ENCODE peak calls at places on chromosomes 6 and 20, in nine cellular contexts. P is spleen; C is esophagus muscularis mucosa; E is GM20000; Z is tibial artery; S is IMR-90; L is HCT116; G is CD8-positive, alpha-beta T cell; A is body of pancreas. N is an unnamed sample.

GRCh38 chr6:168162366-168162765 is 83.4 kb upstream of the FRMD1 start:
- DNase-seq in P (no peak), C (no peak), E (no peak), Z (no peak), S (no peak), L (no peak), G (no peak), A (no peak), N (no peak)

GRCh38 chr6:152648090-152648489 is 10.9 kb upstream of the SYNE1 start:
- DNase-seq in P (no peak), C (no peak), E (no peak), Z (no peak), S (peak), L (no peak), G (no peak), A (no peak), N (no peak)

GRCh38 chr6:37483917-37484785 is 15.5 kb downstream of the CCDC167 start:
- DNase-seq in P (peak), C (no peak), E (peak), Z (no peak), S (peak), L (no peak), G (peak), A (peak), N (peak)

GRCh38 chr6:26152226-26153101 is 65.2 kb downstream of the HFE start:
- DNase-seq in P (no peak), C (no peak), E (no peak), Z (no peak), S (no peak), L (no peak), G (no peak), A (no peak), N (no peak)

GRCh38 chr6:37019065-37019450 is 13.6 kb downstream of the FGD2 start:
- DNase-seq in P (no peak), C (no peak), E (no peak), Z (no peak), S (no peak), L (no peak), G (no peak), A (peak), N (no peak)

GRCh38 chr6:128139519-128139918 is 238.7 kb upstream of the THEMIS start:
- DNase-seq in P (no peak), C (no peak), E (no peak), Z (no peak), S (peak), L (no peak), G (no peak), A (no peak), N (no peak)

GRCh38 chr6:42889815-42890214 is 10.4 kb downstream of the RPL7L1 start:
- DNase-seq in P (no peak), C (no peak), E (no peak), Z (no peak), S (no peak), L (no peak), G (no peak), A (no peak), N (no peak)

GRCh38 chr6:70194421-70194820 is 108.5 kb downstream of the COL9A1 start:
- DNase-seq in P (no peak), C (no peak), E (no peak), Z (no peak), S (no peak), L (no peak), G (no peak), A (no peak), N (no peak)

GRCh38 chr6:169635345-169635744 is 66.5 kb downstream of the WDR27 start:
- DNase-seq in P (no peak), C (peak), E (no peak), Z (no peak), S (no peak), L (no peak), G (no peak), A (no peak), N (no peak)

GRCh38 chr6:124688369-124688768 is 273.9 kb upstream of the RNF217 start:
- DNase-seq in P (no peak), C (no peak), E (no peak), Z (no peak), S (peak), L (no peak), G (no peak), A (no peak), N (no peak)

GRCh38 chr6:170137911-170138910 is 152.7 kb downstream of the DLL1 start:
- DNase-seq in P (peak), C (no peak), E (peak), Z (peak), S (no peak), L (no peak), G (peak), A (peak), N (no peak)

GRCh38 chr6:138614151-138614550 is 114.9 kb upstream of the NHSL1 start:
- DNase-seq in P (no peak), C (no peak), E (no peak), Z (no peak), S (peak), L (no peak), G (no peak), A (no peak), N (no peak)

GRCh38 chr6:168418631-168419250 is 22.2 kb upstream of the SMOC2 start:
- DNase-seq in P (no peak), C (no peak), E (no peak), Z (no peak), S (no peak), L (no peak), G (no peak), A (no peak), N (no peak)

GRCh38 chr6:138440296-138440695 is 36.3 kb downstream of the HEBP2 start:
- DNase-seq in P (no peak), C (no peak), E (no peak), Z (no peak), S (no peak), L (no peak), G (no peak), A (no peak), N (no peak)

GRCh38 chr20:49612127-49612738 is 44.3 kb upstream of the PTGIS start:
- DNase-seq in P (no peak), C (no peak), E (no peak), Z (no peak), S (no peak), L (no peak), G (no peak), A (peak), N (no peak)

GRCh38 chr20:52231230-52231746 is 39.7 kb upstream of the ZFP64 start:
- DNase-seq in P (no peak), C (no peak), E (no peak), Z (no peak), S (no peak), L (no peak), G (no peak), A (no peak), N (no peak)

GRCh38 chr6:35085359-35086281 is 55.5 kb downstream of the TCP11 start:
- DNase-seq in P (peak), C (no peak), E (peak), Z (no peak), S (no peak), L (no peak), G (no peak), A (no peak), N (peak)

GRCh38 chr6:71248306-71248705 is 40.3 kb upstream of the OGFRL1 start:
- DNase-seq in P (no peak), C (no peak), E (no peak), Z (no peak), S (peak), L (no peak), G (no peak), A (no peak), N (no peak)

GRCh38 chr6:14817068-14817467 is 428.8 kb upstream of the JARID2 start:
- DNase-seq in P (no peak), C (no peak), E (no peak), Z (no peak), S (no peak), L (no peak), G (no peak), A (no peak), N (no peak)

GRCh38 chr6:46590765-46591164 is 61.9 kb downstream of the CYP39A1 start:
- DNase-seq in P (no peak), C (no peak), E (no peak), Z (no peak), S (no peak), L (no peak), G (no peak), A (no peak), N (no peak)

GRCh38 chr6:160297310-160297709 is 38.7 kb upstream of the SLC22A2 start:
- DNase-seq in P (no peak), C (no peak), E (no peak), Z (no peak), S (no peak), L (no peak), G (no peak), A (no peak), N (no peak)

GRCh38 chr6:44667668-44668390 is 280.3 kb downstream of the CDC5L start:
- DNase-seq in P (no peak), C (no peak), E (no peak), Z (no peak), S (no peak), L (peak), G (peak), A (peak), N (peak)

GRCh38 chr6:72580281-72580940 is 41.5 kb upstream of the KCNQ5 start:
- DNase-seq in P (no peak), C (no peak), E (peak), Z (peak), S (peak), L (peak), G (no peak), A (peak), N (no peak)

GRCh38 chr6:66926060-66926459 is 1219.0 kb upstream of the EYS start:
- DNase-seq in P (no peak), C (no peak), E (no peak), Z (no peak), S (no peak), L (peak), G (no peak), A (no peak), N (no peak)

GRCh38 chr20:3687655-3688054 is 5.8 kb upstream of the ADAM33 start:
- DNase-seq in P (no peak), C (no peak), E (no peak), Z (no peak), S (peak), L (peak), G (no peak), A (no peak), N (no peak)

GRCh38 chr6:157668034-157668401 is 155.0 kb upstream of the SNX9 start:
- DNase-seq in P (no peak), C (no peak), E (no peak), Z (no peak), S (no peak), L (no peak), G (no peak), A (no peak), N (no peak)

GRCh38 chr6:41578714-41579610 is 32.8 kb downstream of the FOXP4 start:
- DNase-seq in P (no peak), C (no peak), E (no peak), Z (no peak), S (peak), L (no peak), G (no peak), A (no peak), N (no peak)

GRCh38 chr6:122432816-122433215 is 33.4 kb downstream of the HSF2 start:
- DNase-seq in P (no peak), C (no peak), E (no peak), Z (no peak), S (peak), L (no peak), G (no peak), A (no peak), N (no peak)

DNA sequence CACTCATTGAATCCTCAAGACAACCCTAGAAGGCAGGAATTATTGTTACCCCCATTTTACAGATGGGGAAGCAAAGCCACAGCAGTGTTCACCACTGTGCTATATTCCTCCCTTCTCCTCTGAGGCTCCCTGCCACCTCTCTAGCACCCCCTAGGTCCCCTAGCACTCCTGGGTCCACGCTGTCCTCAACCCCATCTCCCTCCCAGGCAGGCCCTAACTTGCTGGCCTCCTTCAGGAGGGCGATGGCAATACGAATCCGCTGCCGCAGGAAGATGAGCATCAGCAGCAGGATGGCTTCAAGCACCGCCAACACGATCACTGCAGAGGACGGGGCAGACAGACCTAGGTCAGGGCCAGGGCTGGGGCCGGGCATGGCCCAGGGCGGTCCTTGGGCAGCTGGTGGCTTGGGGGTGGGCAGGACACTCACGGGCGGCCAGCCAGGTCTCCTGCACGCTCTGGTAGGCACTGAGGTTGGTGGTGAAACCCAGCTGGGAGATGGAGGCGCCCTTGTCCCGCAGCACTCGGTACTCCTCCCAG is 7.8 kb upstream of the NEU1 start:
- DNase-seq in P (no peak), C (no peak), E (no peak), Z (no peak), S (no peak), L (no peak), G (no peak), A (no peak), N (no peak)
- TF ChIP-seq CTCF in P (no peak), C (no peak), E (no peak), Z (no peak), S (no peak), L (peak), G (no peak), A (no peak), N (peak)

GRCh38 chr6:136793348-136793747 is 1.1 kb upstream of the MAP3K5 start:
- DNase-seq in P (no peak), C (no peak), E (peak), Z (no peak), S (no peak), L (no peak), G (no peak), A (no peak), N (peak)
- TF ChIP-seq CTCF in P (no peak), C (no peak), E (no peak), Z (no peak), S (no peak), L (no peak), G (no peak), A (no peak), N (no peak)

GRCh38 chr6:10621847-10622246 is 72.6 kb downstream of the C6orf52 start:
- DNase-seq in P (no peak), C (no peak), E (no peak), Z (no peak), S (no peak), L (no peak), G (no peak), A (no peak), N (no peak)
- TF ChIP-seq CTCF in P (no peak), C (no peak), E (no peak), Z (no peak), S (no peak), L (peak), G (no peak), A (no peak), N (no peak)

GRCh38 chr20:43563429-43563828 is 4.6 kb downstream of the SGK2 start:
- DNase-seq in P (no peak), C (no peak), E (peak), Z (no peak), S (no peak), L (no peak), G (no peak), A (no peak), N (peak)
- TF ChIP-seq CTCF in P (no peak), C (no peak), E (peak), Z (no peak), S (no peak), L (peak), G (no peak), A (no peak), N (peak)

DNA sequence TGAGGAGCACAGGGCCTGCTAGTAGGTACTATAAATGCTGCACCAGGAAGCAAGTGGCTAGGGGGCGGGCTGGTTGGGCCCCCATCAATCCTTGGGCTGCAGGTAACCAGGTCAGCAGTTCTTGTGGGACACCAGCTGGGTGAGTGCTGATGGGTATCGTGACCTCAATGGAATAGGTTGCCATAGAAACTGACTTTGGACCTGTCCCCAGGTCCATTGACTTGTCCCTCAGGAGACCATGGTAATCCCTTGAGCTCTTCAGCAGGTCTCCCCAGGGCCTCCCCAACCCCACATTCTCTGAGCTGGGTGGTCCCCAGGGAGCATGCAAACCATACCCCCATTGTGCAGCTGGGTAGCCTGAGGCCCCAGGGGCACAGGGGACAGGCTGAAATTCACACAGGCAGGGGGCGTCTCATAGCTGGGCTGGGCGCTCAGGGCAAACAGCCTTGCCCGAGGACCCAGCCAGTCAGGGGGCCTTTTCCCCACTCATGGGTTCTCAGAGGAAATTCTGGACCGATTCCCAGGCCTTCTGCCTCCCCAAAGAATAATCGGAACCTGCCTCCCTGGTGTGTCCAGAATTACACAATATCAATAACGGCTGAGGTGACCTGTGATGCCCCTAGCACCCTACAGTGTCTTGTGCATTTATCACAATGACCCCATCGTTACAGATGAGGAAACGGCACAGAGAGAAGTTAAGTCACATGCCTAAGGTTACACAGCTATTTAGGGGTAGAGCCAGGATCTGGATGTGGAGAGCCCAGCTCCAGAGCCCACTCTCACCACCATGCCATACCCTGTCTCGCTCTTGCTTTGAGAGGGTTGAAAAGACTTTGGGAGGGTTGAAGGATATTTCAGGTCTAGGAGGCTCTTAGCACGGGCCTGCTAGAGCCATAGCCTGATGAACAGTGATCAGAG is 35.9 kb downstream of the SRC start:
- DNase-seq in P (peak), C (no peak), E (no peak), Z (peak), S (no peak), L (no peak), G (no peak), A (no peak), N (no peak)
- TF ChIP-seq CTCF in P (no peak), C (no peak), E (no peak), Z (no peak), S (no peak), L (no peak), G (no peak), A (no peak), N (no peak)

GRCh38 chr6:39301606-39302005 is 12.6 kb downstream of the KCNK17 start:
- DNase-seq in P (no peak), C (no peak), E (no peak), Z (no peak), S (no peak), L (peak), G (no peak), A (no peak), N (no peak)
- TF ChIP-seq CTCF in P (no peak), C (no peak), E (no peak), Z (no peak), S (peak), L (peak), G (no peak), A (no peak), N (peak)